ENCODE peak calls at places on chromosomes 2 and 18, in four cellular contexts. Q, E, H and W are unnamed samples.

GRCh38 chr18:23276456-23276855 is 141.2 kb downstream of the CABLES1 start:
- DNase-seq in H (no peak), E (no peak), Q (no peak), W (no peak)

GRCh38 chr2:120388222-120389035 is 42.5 kb downstream of the INHBB start:
- DNase-seq in H (no peak), E (no peak), Q (no peak), W (no peak)

GRCh38 chr2:66362651-66363050 is 72.3 kb upstream of the MEIS1 start:
- DNase-seq in H (no peak), E (no peak), Q (no peak), W (no peak)

GRCh38 chr2:59390581-59390980 is 1149.5 kb upstream of the FANCL start:
- DNase-seq in Q (no peak), E (no peak), H (no peak), W (no peak)

GRCh38 chr18:48827321-48828200 is 123.2 kb downstream of the SMAD7 start:
- DNase-seq in E (no peak), Q (peak), H (peak), W (no peak)

GRCh38 chr2:216299588-216299987 is 72.7 kb downstream of the MARCHF4 start:
- DNase-seq in H (peak), E (no peak), Q (no peak), W (no peak)

GRCh38 chr2:101463885-101464653 is 10.8 kb downstream of the RFX8 start:
- DNase-seq in H (peak), Q (no peak), E (peak), W (no peak)

GRCh38 chr2:3078684-3079083 is 298.9 kb downstream of the EIPR1 start:
- DNase-seq in E (no peak), Q (no peak), H (peak), W (no peak)

GRCh38 chr2:70243804-70244584 is 4.4 kb downstream of the TIA1 start:
- DNase-seq in Q (no peak), E (no peak), H (no peak), W (no peak)